ENCODE peak calls at places on chromosomes 6 and 20, in four cellular contexts. G is stimulated activated CD8-positive, alpha-beta memory T cell treated with anti-CD3 and anti-CD28 coated beads, Interleukin-2, amount 100 ng/mL, for 1 hour; F is NCI-H2081 treated with DMSO at 0.1 percent for 48 hours; W is HT1080. A is an unnamed sample.

GRCh38 chr6:170114187-170114945 is 176.5 kb downstream of the DLL1 start:
- DNase-seq in W (no peak), G (no peak), F (no peak), A (no peak)

GRCh38 chr20:44208165-44208564 is 2.4 kb downstream of the OSER1 start:
- DNase-seq in F (no peak), G (no peak), W (no peak), A (no peak)

GRCh38 chr20:3655032-3655405 is 8.2 kb downstream of the GFRA4 start:
- DNase-seq in W (no peak), G (no peak), F (no peak), A (no peak)

GRCh38 chr6:166420351-166420750 is 37.6 kb upstream of the MPC1 start:
- DNase-seq in W (no peak), G (no peak), F (no peak), A (no peak)

GRCh38 chr6:14661188-14661587 is 543.6 kb downstream of the CD83 start:
- DNase-seq in G (peak; percentile 4), W (no peak), F (no peak), A (no peak)

GRCh38 chr20:48448601-48449384 is 379.0 kb downstream of the PREX1 start:
- DNase-seq in W (no peak), F (no peak), G (no peak), A (no peak)

GRCh38 chr6:22451960-22452359 is 117.4 kb upstream of the HDGFL1 start:
- DNase-seq in G (no peak), W (no peak), F (no peak), A (no peak)

GRCh38 chr20:35572838-35573237 is 31.0 kb downstream of the ERGIC3 start:
- DNase-seq in G (no peak), W (no peak), F (no peak), A (no peak)

GRCh38 chr6:13931797-13932402 is 7.1 kb downstream of the RNF182 start:
- DNase-seq in G (no peak), F (no peak), W (no peak), A (no peak)

GRCh38 chr6:132063738-132064137 is 112.6 kb upstream of the CCN2 start:
- DNase-seq in W (peak; percentile 94), G (no peak), F (no peak), A (no peak)

GRCh38 chr6:153092082-153093013 is 38.7 kb downstream of the RGS17 start:
- DNase-seq in G (no peak), W (peak; percentile 95), F (no peak), A (no peak)

GRCh38 chr20:33838035-33838864 is 27.1 kb downstream of the CHMP4B start:
- DNase-seq in W (no peak), G (no peak), F (no peak), A (no peak)

GRCh38 chr6:148112851-148113319 is 229.8 kb upstream of the SASH1 start:
- DNase-seq in G (no peak), F (no peak), W (peak; percentile 21), A (no peak)

GRCh38 chr20:13717631-13718044 is 67.1 kb downstream of the ESF1 start:
- DNase-seq in F (no peak), W (no peak), G (no peak), A (no peak)

GRCh38 chr6:64750910-64751309 is 956.1 kb downstream of the EYS start:
- DNase-seq in W (no peak), F (no peak), G (no peak), A (no peak)